ENCODE peak calls at places on chromosomes 5 and 9, in four cellular contexts. L is HepG2, V is GM12878, Z is K562. W is an unnamed sample.

GRCh38 chr5:39422886-39423285 is 1.9 kb downstream of the DAB2 start:
- DNase-seq in L (peak), V (no peak), Z (no peak), W (no peak)

GRCh38 chr9:99472916-99473245 is 250.8 kb downstream of the SEC61B start:
- DNase-seq in L (no peak), V (no peak), Z (no peak), W (no peak)

GRCh38 chr5:154042751-154043150 is 4.0 kb downstream of the MFAP3 start:
- DNase-seq in L (no peak), V (no peak), Z (no peak), W (no peak)

GRCh38 chr5:964821-965220 is 43.8 kb upstream of the NKD2 start:
- DNase-seq in L (no peak), V (no peak), Z (no peak), W (no peak)

GRCh38 chr9:99211746-99212145 is 10.0 kb downstream of the ALG2 start:
- DNase-seq in L (peak), V (no peak), Z (no peak), W (no peak)

GRCh38 chr5:463952-464351 is 21.0 kb downstream of the EXOC3 start:
- DNase-seq in L (no peak), V (no peak), Z (no peak), W (no peak)

GRCh38 chr9:99868845-99869244 is 37.6 kb upstream of the STX17 start:
- DNase-seq in L (no peak), V (peak), Z (no peak), W (no peak)

GRCh38 chr5:128815201-128815600 is 150.1 kb upstream of the SLC27A6 start:
- DNase-seq in L (no peak), V (no peak), Z (no peak), W (no peak)

GRCh38 chr5:73278693-73279092 is 105.7 kb downstream of the TMEM174 start:
- DNase-seq in L (peak), V (no peak), Z (no peak), W (no peak)

GRCh38 chr5:179154991-179155955 is 95.1 kb downstream of the ZNF354C start:
- DNase-seq in L (no peak), V (no peak), Z (no peak), W (no peak)

GRCh38 chr5:132227485-132228240 is at the start of gene P4HA2:
- DNase-seq in L (peak), V (no peak), Z (peak), W (peak)

GRCh38 chr9:98995059-98995665 is 51.5 kb downstream of the COL15A1 start:
- DNase-seq in L (no peak), V (no peak), Z (no peak), W (no peak)

GRCh38 chr9:112279501-112279900 is 53.9 kb downstream of the PTBP3 start:
- DNase-seq in L (no peak), V (no peak), Z (no peak), W (no peak)

GRCh38 chr9:132983814-132984201 is 5.3 kb downstream of the GFI1B start:
- DNase-seq in L (no peak), V (no peak), Z (no peak), W (no peak)

GRCh38 chr5:33817301-33817700 is 74.5 kb downstream of the ADAMTS12 start:
- DNase-seq in L (no peak), V (no peak), Z (no peak), W (no peak)

GRCh38 chr5:66867622-66868322 is 271.6 kb downstream of the MAST4 start:
- DNase-seq in L (no peak), V (no peak), Z (no peak), W (no peak)

GRCh38 chr5:59608745-59609144 is 284.8 kb downstream of the PDE4D start:
- DNase-seq in L (no peak), V (no peak), Z (no peak), W (no peak)

GRCh38 chr5:103203226-103203625 is 55.3 kb upstream of the MACIR start:
- DNase-seq in L (no peak), V (no peak), Z (no peak), W (no peak)

GRCh38 chr5:95615164-95615467 is 4.8 kb upstream of the GPR150 start:
- DNase-seq in L (no peak), V (peak), Z (no peak), W (no peak)

GRCh38 chr9:105964171-105964570 is 269.8 kb downstream of the TMEM38B start:
- DNase-seq in L (no peak), V (no peak), Z (no peak), W (no peak)

GRCh38 chr5:142421625-142422397 is 97.0 kb upstream of the SPRY4 start:
- DNase-seq in L (no peak), V (no peak), Z (no peak), W (no peak)

GRCh38 chr9:98078895-98079294 is 22.4 kb downstream of the NANS start:
- DNase-seq in L (no peak), V (no peak), Z (no peak), W (no peak)

GRCh38 chr5:53944981-53945380 is 365.4 kb downstream of the ARL15 start:
- DNase-seq in L (peak), V (no peak), Z (no peak), W (no peak)

GRCh38 chr5:7053125-7053524 is 339.9 kb downstream of the TENT4A start:
- DNase-seq in L (no peak), V (no peak), Z (no peak), W (no peak)

GRCh38 chr5:18238321-18238720 is 604.1 kb downstream of the TAF11L14 start:
- DNase-seq in L (no peak), V (no peak), Z (no peak), W (no peak)

GRCh38 chr5:122236270-122236669 is 75.8 kb upstream of the SNCAIP start:
- DNase-seq in L (no peak), V (no peak), Z (no peak), W (no peak)

GRCh38 chr5:98416541-98416940 is 356.9 kb upstream of the RGMB start:
- DNase-seq in L (no peak), V (no peak), Z (no peak), W (no peak)

GRCh38 chr5:78888580-78889187 is 96.4 kb downstream of the ARSB start:
- DNase-seq in L (no peak), V (no peak), Z (no peak), W (no peak)

GRCh38 chr5:78886650-78887230 is 98.4 kb downstream of the ARSB start:
- DNase-seq in L (no peak), V (no peak), Z (no peak), W (peak)

GRCh38 chr5:78889759-78890158 is 95.4 kb downstream of the ARSB start:
- DNase-seq in L (no peak), V (no peak), Z (no peak), W (no peak)

GRCh38 chr5:78890663-78891379 is 94.3 kb downstream of the ARSB start:
- DNase-seq in L (no peak), V (no peak), Z (no peak), W (no peak)

DNA sequence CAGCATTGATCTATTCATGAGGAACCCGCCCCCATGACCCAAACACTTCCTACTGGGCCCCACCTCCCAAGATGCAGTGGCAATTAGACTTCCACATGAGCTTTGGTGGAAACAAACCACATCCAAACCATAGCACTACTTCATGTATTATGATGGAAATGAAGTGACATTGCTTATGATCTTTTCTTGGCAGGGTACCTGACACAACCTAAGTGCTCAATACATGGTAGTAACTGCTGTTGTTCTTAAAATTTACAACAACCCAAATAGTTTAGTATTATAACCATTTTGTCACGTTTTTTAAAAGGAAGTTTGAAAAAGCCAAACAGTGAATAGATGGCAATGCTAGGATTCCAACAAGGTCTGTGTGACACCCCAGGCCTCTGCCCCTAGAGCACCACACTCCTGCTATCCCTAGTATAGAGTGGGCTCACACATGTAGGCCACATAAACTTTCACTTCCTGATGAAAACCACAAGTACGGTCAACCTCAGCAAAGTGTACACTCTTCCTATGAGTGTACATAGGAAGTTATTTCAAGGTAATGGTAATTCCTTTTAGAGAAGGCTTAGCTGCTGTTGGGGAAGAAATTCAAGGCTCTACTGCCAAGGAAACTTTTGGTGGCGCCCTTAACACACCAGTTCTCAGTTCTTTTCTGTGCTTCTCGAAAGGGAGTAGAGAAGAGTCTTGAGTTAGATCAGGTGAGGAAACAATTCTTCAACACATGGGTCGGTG is 97.6 kb downstream of the ARSB start:
- DNase-seq in L (no peak), V (peak), Z (no peak), W (no peak)
- TF ChIP-seq FOXM1 in L (no peak), V (peak), Z (no peak), W (no peak)

DNA sequence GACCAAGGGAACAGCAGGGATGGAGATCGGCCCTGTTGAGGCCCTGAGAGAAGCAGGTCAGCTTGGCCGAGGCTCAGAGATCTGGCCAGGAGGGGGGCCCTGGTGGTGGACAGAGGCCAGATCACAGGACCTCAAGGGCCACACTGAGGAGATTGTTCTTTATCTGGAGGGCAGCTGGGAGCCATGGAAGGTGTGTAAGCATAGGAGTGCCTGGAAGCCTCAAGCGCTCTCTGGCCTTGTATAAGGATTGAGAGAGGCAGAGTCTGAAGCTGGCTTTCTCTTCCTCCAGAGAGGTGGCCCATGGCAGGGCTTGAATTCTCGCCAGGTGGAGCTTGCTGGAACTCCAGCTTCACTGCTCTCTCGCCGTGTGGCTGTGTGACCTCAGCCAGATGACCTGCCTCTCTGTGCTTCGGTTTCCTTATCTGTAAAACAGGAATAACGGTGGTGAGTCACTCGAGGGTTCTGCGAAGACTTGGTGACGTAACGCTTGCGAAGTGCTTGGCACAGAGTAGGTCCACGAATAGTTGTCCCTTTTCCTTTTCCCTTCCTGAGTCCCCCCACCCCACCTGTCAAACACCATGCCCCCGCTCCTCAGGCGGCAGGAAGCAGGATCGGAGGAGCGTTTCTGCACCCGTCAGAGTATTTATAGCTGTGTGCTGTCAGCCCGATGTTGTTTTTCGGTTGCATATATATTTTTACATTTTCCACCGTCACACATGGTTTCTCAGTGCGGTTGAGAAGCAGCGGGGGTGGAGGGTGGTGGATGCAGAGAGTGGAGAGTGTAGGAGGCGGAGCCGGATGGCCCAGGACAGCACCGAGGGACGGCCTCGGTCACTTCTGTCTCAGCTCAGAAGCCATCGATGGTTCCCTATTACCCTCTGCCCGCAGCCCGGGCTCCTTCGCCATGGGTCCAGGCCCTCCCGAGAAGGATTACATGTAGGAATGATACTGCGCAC is 17.0 kb upstream of the CRB2 start:
- DNase-seq in L (no peak), V (peak), Z (peak), W (no peak)
- TF ChIP-seq BHLHE40 in L (no peak), V (peak), Z (no peak), W (no peak)

GRCh38 chr5:127313379-127313778 is 22.8 kb downstream of the MEGF10 start:
- DNase-seq in L (no peak), V (no peak), Z (no peak), W (no peak)

GRCh38 chr5:127313847-127314473 is 23.4 kb downstream of the MEGF10 start:
- DNase-seq in L (peak), V (no peak), Z (peak), W (peak)

GRCh38 chr5:127320032-127320945 is 29.7 kb downstream of the MEGF10 start:
- DNase-seq in L (no peak), V (peak), Z (no peak), W (no peak)

GRCh38 chr5:127312131-127312530 is 21.5 kb downstream of the MEGF10 start:
- DNase-seq in L (no peak), V (no peak), Z (no peak), W (no peak)

GRCh38 chr5:127316013-127316412 is 25.4 kb downstream of the MEGF10 start:
- DNase-seq in L (no peak), V (no peak), Z (no peak), W (no peak)
- TF ChIP-seq FOXM1 in L (no peak), V (no peak), Z (no peak), W (no peak)

DNA sequence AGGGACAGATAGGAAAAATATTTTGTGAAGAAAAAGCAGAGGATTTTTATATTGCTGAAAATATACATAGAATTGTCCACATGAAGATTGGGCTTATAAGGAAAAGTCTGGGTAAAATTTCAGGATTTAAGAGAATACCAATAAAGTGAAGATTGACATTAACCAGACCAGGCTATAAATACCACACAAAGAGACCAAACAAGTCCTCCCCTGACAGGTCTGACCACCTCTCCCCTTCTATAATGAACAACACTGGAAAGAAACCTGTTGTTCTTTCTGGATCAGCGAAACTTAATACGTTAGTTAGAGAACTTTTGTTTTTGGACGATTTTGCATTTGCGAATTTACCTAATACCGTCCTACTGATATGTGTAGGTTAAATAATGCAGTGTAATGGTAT is 138.3 kb downstream of the ISL1 start:
- DNase-seq in L (no peak), V (no peak), Z (no peak), W (no peak)
- TF ChIP-seq BHLHE40 in L (no peak), V (no peak), Z (no peak), W (no peak)

GRCh38 chr9:22469928-22470544 is 23.4 kb downstream of the DMRTA1 start:
- DNase-seq in L (peak), V (peak), Z (no peak), W (peak)
- TF ChIP-seq FOXM1 in L (no peak), V (no peak), Z (no peak), W (no peak)

GRCh38 chr5:5564884-5565283 is 142.4 kb downstream of the ICE1 start:
- DNase-seq in L (no peak), V (no peak), Z (no peak), W (no peak)
- TF ChIP-seq BHLHE40 in L (no peak), V (no peak), Z (no peak), W (no peak)

GRCh38 chr9:109401990-109402318 is 81.1 kb upstream of the EPB41L4B start:
- DNase-seq in L (no peak), V (no peak), Z (no peak), W (no peak)

GRCh38 chr9:109399258-109399767 is 78.5 kb upstream of the EPB41L4B start:
- DNase-seq in L (no peak), V (no peak), Z (no peak), W (no peak)

GRCh38 chr9:109403116-109403515 is 82.3 kb upstream of the EPB41L4B start:
- DNase-seq in L (no peak), V (no peak), Z (no peak), W (no peak)

GRCh38 chr9:109403766-109404320 is 83.0 kb upstream of the EPB41L4B start:
- DNase-seq in L (no peak), V (no peak), Z (no peak), W (no peak)

DNA sequence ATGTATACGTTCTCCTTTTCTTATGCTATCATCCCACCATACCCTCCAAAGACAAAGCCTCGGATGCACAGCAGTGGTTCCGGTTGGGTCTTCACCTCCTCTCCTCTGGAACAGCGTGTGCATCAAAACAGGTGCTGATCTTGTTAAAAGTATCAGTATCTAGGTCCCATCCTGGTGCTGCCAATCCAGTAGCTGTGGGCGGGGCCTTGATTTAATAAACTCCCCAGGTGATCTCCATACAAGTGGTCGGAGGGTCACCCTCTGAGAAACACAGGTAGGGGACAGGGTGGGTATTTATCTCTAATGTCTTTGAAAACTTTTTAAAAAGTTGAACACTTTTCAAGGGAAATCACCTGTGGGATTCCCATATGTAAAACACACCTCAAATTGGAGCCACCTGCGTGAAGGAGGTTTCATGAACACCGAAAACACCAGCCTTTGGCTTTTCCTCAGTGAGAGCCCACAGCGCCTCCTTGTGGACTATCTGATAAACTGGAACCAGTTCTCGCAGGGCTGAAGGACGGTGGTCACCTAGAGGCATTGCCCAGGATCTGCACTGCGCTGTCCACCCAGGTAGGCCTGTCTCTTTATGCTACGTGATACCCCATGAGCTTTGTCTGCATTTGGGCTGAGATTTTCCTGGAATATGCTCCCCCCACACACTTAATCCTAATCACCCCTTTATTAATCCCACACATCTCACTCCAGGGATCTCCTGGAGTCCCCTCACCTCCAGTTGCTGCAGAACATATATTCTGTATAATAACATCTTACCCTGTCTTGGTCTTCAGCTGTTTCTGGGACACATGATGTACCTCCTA is 80.5 kb upstream of the EPB41L4B start:
- DNase-seq in L (peak), V (no peak), Z (peak), W (peak)
- TF ChIP-seq FOXM1 in L (no peak), V (no peak), Z (no peak), W (no peak)

DNA sequence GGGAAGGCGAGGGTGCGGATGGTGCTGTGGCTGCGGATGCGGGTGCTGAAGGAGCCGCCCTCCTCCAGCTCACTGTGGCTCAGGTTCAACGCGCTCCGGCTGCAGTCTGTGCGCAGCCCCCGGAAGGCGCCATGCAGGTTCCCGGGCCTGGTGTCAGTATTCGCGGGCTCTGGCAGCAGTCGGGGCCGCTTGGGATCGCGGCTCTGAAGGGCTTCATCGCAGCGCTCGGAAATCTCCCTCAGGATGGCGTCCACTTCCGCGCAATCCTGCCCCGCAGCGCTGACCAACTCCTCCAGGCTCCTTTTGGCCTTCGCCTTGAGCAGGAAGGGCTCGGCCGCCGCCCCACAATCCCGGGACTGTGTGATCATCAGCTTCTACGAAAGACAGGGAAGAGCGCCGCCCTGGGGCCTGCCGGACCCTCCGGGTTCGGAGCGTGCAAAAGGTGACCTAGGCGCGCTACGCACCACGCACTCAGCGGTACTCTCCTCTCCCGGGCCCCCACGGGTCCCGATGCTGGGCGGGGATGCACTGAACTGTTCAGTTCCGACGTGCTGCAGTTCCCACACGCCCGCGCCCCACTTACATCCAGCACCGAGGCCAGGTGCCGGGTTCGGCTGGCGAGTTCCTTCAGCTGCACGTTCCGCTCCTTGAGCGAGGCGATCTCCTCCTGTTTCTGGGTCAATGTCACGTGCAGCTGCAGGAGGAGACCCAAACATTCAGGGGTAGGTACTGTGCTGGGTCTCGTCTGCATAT is 6.5 kb downstream of the MCIDAS start:
- DNase-seq in L (no peak), V (no peak), Z (no peak), W (no peak)
- TF ChIP-seq BHLHE40 in L (no peak), V (no peak), Z (no peak), W (no peak)

DNA sequence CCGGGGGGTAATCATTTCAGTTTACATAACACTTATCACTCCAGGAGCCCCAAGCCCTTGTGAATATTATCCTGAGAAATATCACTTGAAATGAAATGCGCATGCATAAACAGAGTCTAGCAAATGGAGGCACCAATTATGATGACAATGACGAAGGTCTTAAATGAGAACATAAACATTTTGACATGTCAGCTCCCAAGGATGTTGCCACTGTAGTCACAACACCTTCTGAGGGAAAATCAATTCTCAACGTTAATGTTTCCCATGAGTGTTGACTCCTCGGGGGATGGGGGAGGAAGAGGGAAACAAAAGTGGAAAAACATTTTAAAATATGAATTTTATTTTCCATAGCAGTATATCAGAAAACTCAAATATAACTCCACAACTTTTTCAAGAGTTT is 54.4 kb upstream of the RAD23B start:
- DNase-seq in L (no peak), V (no peak), Z (no peak), W (no peak)
- TF ChIP-seq FOXM1 in L (no peak), V (no peak), Z (no peak), W (no peak)